ENCODE peak calls at places on chromosome 11, in nine cellular contexts. N is GM12891; R is foreskin fibroblast; D is HEK293T; F is effector memory CD8-positive, alpha-beta T cell; B is activated T-cell treated with anti-CD3 and anti-CD28 coated beads, Interleukin-2, amount 50 U/mL, for 72 hours; Y is HS-5; C is AG04450; W is activated CD8-positive, alpha-beta memory T cell treated with anti-CD3 and anti-CD28 coated beads for 24 hours. P is an unnamed sample.

GRCh38 chr11:28877366-28877765 is 769.2 kb downstream of the METTL15 start:
- DNase-seq in N (no peak), R (no peak), D (no peak), F (no peak), B (no peak), Y (no peak), C (no peak), W (no peak), P (no peak)

GRCh38 chr11:1862588-1863351 is 9.9 kb downstream of the LSP1 start:
- DNase-seq in N (no peak), R (no peak), D (no peak), F (no peak), B (no peak), Y (peak; percentile 8), C (no peak), W (no peak), P (no peak)

GRCh38 chr11:81005595-81005994 is 1564.8 kb upstream of the TENM4 start:
- DNase-seq in N (no peak), R (peak; percentile 65), D (no peak), F (no peak), B (no peak), Y (peak; percentile 91), C (peak; percentile 63), W (no peak), P (no peak)

GRCh38 chr11:108322666-108323065 is 99.8 kb downstream of the ATM start:
- DNase-seq in N (no peak), R (no peak), D (no peak), F (no peak), B (no peak), Y (no peak), C (no peak), W (no peak), P (no peak)

GRCh38 chr11:57776577-57776976 is 15.0 kb downstream of the CTNND1 start:
- DNase-seq in N (no peak), R (no peak), D (no peak), F (no peak), B (no peak), Y (no peak), C (no peak), W (no peak), P (no peak)

GRCh38 chr11:26276798-26277424 is 55.0 kb upstream of the ANO3 start:
- DNase-seq in N (peak; percentile 7), R (peak; percentile 87), D (peak; percentile 52), F (peak; percentile 10), B (peak; percentile 49), Y (peak; percentile 52), C (peak; percentile 20), W (peak; percentile 61), P (peak; percentile 74)

GRCh38 chr11:127330044-127330443 is 329.5 kb upstream of the KIRREL3 start:
- DNase-seq in N (no peak), R (no peak), D (no peak), F (no peak), B (no peak), Y (no peak), C (no peak), W (no peak), P (no peak)

GRCh38 chr11:128890543-128891409 is at the start of gene KCNJ5:
- DNase-seq in N (no peak), R (peak; percentile 67), D (peak; percentile 45), F (no peak), B (peak; percentile 23), Y (no peak), C (no peak), W (peak; percentile 64), P (peak; percentile 68)

GRCh38 chr11:85826096-85826855 is 15.3 kb upstream of the SYTL2 start:
- DNase-seq in N (peak; percentile 13), R (peak; percentile 73), D (peak; percentile 57), F (no peak), B (peak; percentile 19), Y (no peak), C (no peak), W (no peak), P (peak; percentile 42)

GRCh38 chr11:106391771-106392412 is 314.4 kb downstream of the AASDHPPT start:
- DNase-seq in N (no peak), R (peak; percentile 74), D (no peak), F (no peak), B (no peak), Y (peak; percentile 60), C (no peak), W (no peak), P (no peak)

GRCh38 chr11:44622721-44623258 is 57.3 kb downstream of the CD82 start:
- DNase-seq in N (no peak), R (no peak), D (no peak), F (no peak), B (no peak), Y (no peak), C (no peak), W (peak; percentile 58), P (no peak)

GRCh38 chr11:30581646-30582045 is 4.5 kb downstream of the MPPED2 start:
- DNase-seq in N (no peak), R (no peak), D (no peak), F (no peak), B (no peak), Y (no peak), C (no peak), W (no peak), P (no peak)

GRCh38 chr11:67700548-67701262 is 26.3 kb upstream of the ALDH3B2 start:
- DNase-seq in N (no peak), R (no peak), D (no peak), F (no peak), B (no peak), Y (no peak), C (no peak), W (no peak), P (peak; percentile 69)

GRCh38 chr11:125378083-125378482 is 118.0 kb downstream of the FEZ1 start:
- DNase-seq in N (no peak), R (no peak), D (no peak), F (no peak), B (no peak), Y (no peak), C (no peak), W (no peak), P (no peak)

GRCh38 chr11:132838621-132839020 is 693.7 kb downstream of the OPCML start:
- DNase-seq in N (no peak), R (peak; percentile 54), D (no peak), F (no peak), B (no peak), Y (no peak), C (no peak), W (no peak), P (no peak)

GRCh38 chr11:122661182-122661945 is 5.8 kb downstream of the UBASH3B start:
- DNase-seq in N (no peak), R (peak; percentile 89), D (no peak), F (no peak), B (no peak), Y (no peak), C (no peak), W (no peak), P (peak; percentile 95)

GRCh38 chr11:4882543-4882942 is 843 bp downstream of the OR51T1 start:
- DNase-seq in N (no peak), R (no peak), D (no peak), F (no peak), B (no peak), Y (no peak), C (no peak), W (no peak), P (no peak)

GRCh38 chr11:5131584-5132335 is 6.4 kb downstream of the OR52A5 start:
- DNase-seq in N (no peak), R (no peak), D (no peak), F (no peak), B (no peak), Y (no peak), C (no peak), W (no peak), P (no peak)

GRCh38 chr11:75627879-75628668 is 40.8 kb downstream of the MAP6 start:
- DNase-seq in N (no peak), R (peak; percentile 51), D (no peak), F (no peak), B (no peak), Y (no peak), C (no peak), W (no peak), P (no peak)

GRCh38 chr11:34860034-34860433 is 56.1 kb downstream of the APIP start:
- DNase-seq in N (no peak), R (peak; percentile 58), D (no peak), F (no peak), B (no peak), Y (no peak), C (no peak), W (no peak), P (peak; percentile 29)

GRCh38 chr11:120344302-120345004 is 8.2 kb downstream of the ARHGEF12 start:
- DNase-seq in N (peak; percentile 36), R (peak; percentile 56), D (no peak), F (peak; percentile 60), B (peak; percentile 59), Y (no peak), C (no peak), W (no peak), P (no peak)